ENCODE peak calls at places on chromosomes 3 and 15, in six cellular contexts. One of them, this sample, is unnamed.

GRCh38 chr3:57278237-57278636 is 14.2 kb downstream of the ASB14 start:
- DNase-seq in stimulated activated CD8-positive, alpha-beta memory T cell treated with anti-CD3 and anti-CD28 coated beads, Interleukin-15, amount 100 ng/mL, for 1 hour: no peak
- DNase-seq in left cardiac atrium: no peak
- DNase-seq in AML-193: no peak
- DNase-seq in EL: no peak
- DNase-seq in aorta: no peak
- DNase-seq in this sample: no peak

GRCh38 chr3:61589856-61590255 is 28.5 kb downstream of the PTPRG start:
- DNase-seq in stimulated activated CD8-positive, alpha-beta memory T cell treated with anti-CD3 and anti-CD28 coated beads, Interleukin-15, amount 100 ng/mL, for 1 hour: no peak
- DNase-seq in left cardiac atrium: no peak
- DNase-seq in AML-193: no peak
- DNase-seq in EL: peak
- DNase-seq in aorta: no peak
- DNase-seq in this sample: no peak

GRCh38 chr3:58686847-58687246 is 20.3 kb upstream of the FAM3D start:
- DNase-seq in stimulated activated CD8-positive, alpha-beta memory T cell treated with anti-CD3 and anti-CD28 coated beads, Interleukin-15, amount 100 ng/mL, for 1 hour: no peak
- DNase-seq in left cardiac atrium: no peak
- DNase-seq in AML-193: no peak
- DNase-seq in EL: no peak
- DNase-seq in aorta: no peak
- DNase-seq in this sample: no peak

GRCh38 chr15:52233405-52233804 is 42.2 kb upstream of the GNB5 start:
- DNase-seq in stimulated activated CD8-positive, alpha-beta memory T cell treated with anti-CD3 and anti-CD28 coated beads, Interleukin-15, amount 100 ng/mL, for 1 hour: no peak
- DNase-seq in left cardiac atrium: peak
- DNase-seq in AML-193: peak
- DNase-seq in EL: peak
- DNase-seq in aorta: no peak
- DNase-seq in this sample: no peak

GRCh38 chr15:40256642-40257235 is 17.9 kb downstream of the PAK6 start:
- DNase-seq in stimulated activated CD8-positive, alpha-beta memory T cell treated with anti-CD3 and anti-CD28 coated beads, Interleukin-15, amount 100 ng/mL, for 1 hour: no peak
- DNase-seq in left cardiac atrium: no peak
- DNase-seq in AML-193: no peak
- DNase-seq in EL: peak
- DNase-seq in aorta: no peak
- DNase-seq in this sample: no peak

GRCh38 chr3:183583331-183584245 is 28.1 kb upstream of the KLHL6 start:
- DNase-seq in stimulated activated CD8-positive, alpha-beta memory T cell treated with anti-CD3 and anti-CD28 coated beads, Interleukin-15, amount 100 ng/mL, for 1 hour: no peak
- DNase-seq in left cardiac atrium: no peak
- DNase-seq in AML-193: no peak
- DNase-seq in EL: no peak
- DNase-seq in aorta: no peak
- DNase-seq in this sample: no peak

GRCh38 chr15:52804526-52805081 is 14.5 kb upstream of the ONECUT1 start:
- DNase-seq in stimulated activated CD8-positive, alpha-beta memory T cell treated with anti-CD3 and anti-CD28 coated beads, Interleukin-15, amount 100 ng/mL, for 1 hour: no peak
- DNase-seq in left cardiac atrium: peak
- DNase-seq in AML-193: no peak
- DNase-seq in EL: no peak
- DNase-seq in aorta: no peak
- DNase-seq in this sample: no peak

GRCh38 chr15:91948001-91948608 is 94.6 kb downstream of the SLCO3A1 start:
- DNase-seq in stimulated activated CD8-positive, alpha-beta memory T cell treated with anti-CD3 and anti-CD28 coated beads, Interleukin-15, amount 100 ng/mL, for 1 hour: no peak
- DNase-seq in left cardiac atrium: peak
- DNase-seq in AML-193: no peak
- DNase-seq in EL: peak
- DNase-seq in aorta: no peak
- DNase-seq in this sample: no peak

GRCh38 chr15:47688573-47689086 is 28.7 kb upstream of the SEMA6D start:
- DNase-seq in stimulated activated CD8-positive, alpha-beta memory T cell treated with anti-CD3 and anti-CD28 coated beads, Interleukin-15, amount 100 ng/mL, for 1 hour: no peak
- DNase-seq in left cardiac atrium: no peak
- DNase-seq in AML-193: no peak
- DNase-seq in EL: peak
- DNase-seq in aorta: no peak
- DNase-seq in this sample: no peak

GRCh38 chr15:26889298-26889898 is 22.5 kb downstream of the GABRA5 start:
- DNase-seq in stimulated activated CD8-positive, alpha-beta memory T cell treated with anti-CD3 and anti-CD28 coated beads, Interleukin-15, amount 100 ng/mL, for 1 hour: peak
- DNase-seq in left cardiac atrium: no peak
- DNase-seq in AML-193: peak
- DNase-seq in EL: peak
- DNase-seq in aorta: no peak
- DNase-seq in this sample: no peak